ENCODE peak calls at places on chromosomes 16 and 17, in four cellular contexts. One of them, this sample, is unnamed.

GRCh38 chr16:83305092-83305491 is 502.7 kb upstream of the HSBP1 start:
- DNase-seq in A549: no peak
- DNase-seq in WTC11: no peak
- DNase-seq in K562: no peak
- DNase-seq in this sample: no peak

GRCh38 chr17:81431545-81432482 is 36.6 kb downstream of the BAHCC1 start:
- DNase-seq in WTC11: no peak
- DNase-seq in K562: no peak
- DNase-seq in A549: no peak
- DNase-seq in this sample: no peak

GRCh38 chr16:19685176-19685575 is 32.9 kb downstream of the KNOP1 start:
- DNase-seq in K562: no peak
- DNase-seq in A549: no peak
- DNase-seq in WTC11: no peak
- DNase-seq in this sample: no peak

GRCh38 chr16:2856061-2856670 is 1.8 kb downstream of the PRSS22 start:
- DNase-seq in WTC11: peak; percentile 76
- DNase-seq in A549: no peak
- DNase-seq in K562: peak; percentile 75
- DNase-seq in this sample: no peak

GRCh38 chr16:70691223-70692129 is 5.6 kb upstream of the MTSS2 start:
- DNase-seq in A549: no peak
- DNase-seq in K562: no peak
- DNase-seq in WTC11: no peak
- DNase-seq in this sample: no peak

GRCh38 chr17:66636111-66636510 is 198.8 kb upstream of the CACNG5 start:
- DNase-seq in A549: no peak
- DNase-seq in K562: no peak
- DNase-seq in WTC11: no peak
- DNase-seq in this sample: no peak

GRCh38 chr17:72063262-72063661 is 57.6 kb upstream of the SOX9 start:
- DNase-seq in K562: no peak
- DNase-seq in WTC11: no peak
- DNase-seq in A549: no peak
- DNase-seq in this sample: no peak

GRCh38 chr16:74605746-74606520 is 981 bp downstream of the GLG1 start:
- DNase-seq in K562: no peak
- DNase-seq in WTC11: no peak
- DNase-seq in A549: no peak
- DNase-seq in this sample: no peak

GRCh38 chr16:86975445-86975844 is 341.7 kb downstream of the C16orf95 start:
- DNase-seq in WTC11: peak; percentile 60
- DNase-seq in A549: peak; percentile 64
- DNase-seq in K562: peak; percentile 66
- DNase-seq in this sample: peak; percentile 21

DNA sequence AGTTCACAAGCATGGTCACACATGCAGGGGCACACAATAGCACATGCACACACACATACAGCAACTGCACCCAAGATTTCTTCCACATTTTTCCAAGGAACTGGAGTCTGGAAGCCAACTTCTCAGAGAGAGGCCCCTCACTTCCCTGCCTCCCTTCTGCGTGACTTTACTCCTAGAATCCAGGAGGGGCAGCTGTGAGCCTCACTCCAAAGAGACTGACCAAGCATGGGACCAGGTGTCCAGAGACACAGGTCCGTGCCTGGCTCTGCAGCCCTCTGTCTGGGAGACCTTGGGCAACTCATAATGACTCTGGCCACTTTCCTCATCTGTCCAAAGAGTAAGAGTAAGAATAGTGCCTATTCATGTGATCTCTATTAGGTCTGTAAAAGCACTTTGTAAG is 104.7 kb upstream of the TMEM132E start:
- DNase-seq in A549: no peak
- DNase-seq in K562: no peak
- DNase-seq in WTC11: peak; percentile 28
- DNase-seq in this sample: no peak
- TF ChIP-seq JUN in A549: no peak
- TF ChIP-seq JUN in K562: no peak
- TF ChIP-seq JUN in WTC11: no peak
- TF ChIP-seq JUN in this sample: no peak

GRCh38 chr17:32482568-32483320 is 4.0 kb upstream of the CDK5R1 start:
- DNase-seq in K562: no peak
- DNase-seq in WTC11: no peak
- DNase-seq in A549: no peak
- DNase-seq in this sample: no peak
- TF ChIP-seq JUN in K562: no peak
- TF ChIP-seq JUN in WTC11: no peak
- TF ChIP-seq JUN in A549: no peak
- TF ChIP-seq JUN in this sample: no peak

GRCh38 chr16:79081292-79082066 is 519.1 kb downstream of the MAF start:
- DNase-seq in A549: no peak
- DNase-seq in WTC11: no peak
- DNase-seq in K562: no peak
- DNase-seq in this sample: no peak
- TF ChIP-seq JUN in A549: no peak
- TF ChIP-seq JUN in WTC11: no peak
- TF ChIP-seq JUN in K562: no peak
- TF ChIP-seq JUN in this sample: no peak

GRCh38 chr17:47231334-47231733 is 22.2 kb downstream of the MYL4 start:
- DNase-seq in K562: no peak
- DNase-seq in A549: no peak
- DNase-seq in WTC11: no peak
- DNase-seq in this sample: no peak

GRCh38 chr17:47229535-47230443 is 20.6 kb downstream of the MYL4 start:
- DNase-seq in K562: peak; percentile 81
- DNase-seq in WTC11: peak; percentile 85
- DNase-seq in A549: peak; percentile 96
- DNase-seq in this sample: peak; percentile 83

GRCh38 chr17:47230864-47231263 is 21.7 kb downstream of the MYL4 start:
- DNase-seq in WTC11: no peak
- DNase-seq in K562: no peak
- DNase-seq in A549: no peak
- DNase-seq in this sample: no peak

GRCh38 chr17:47231866-47232265 is 21.8 kb upstream of the ITGB3 start:
- DNase-seq in A549: no peak
- DNase-seq in WTC11: no peak
- DNase-seq in K562: no peak
- DNase-seq in this sample: no peak

DNA sequence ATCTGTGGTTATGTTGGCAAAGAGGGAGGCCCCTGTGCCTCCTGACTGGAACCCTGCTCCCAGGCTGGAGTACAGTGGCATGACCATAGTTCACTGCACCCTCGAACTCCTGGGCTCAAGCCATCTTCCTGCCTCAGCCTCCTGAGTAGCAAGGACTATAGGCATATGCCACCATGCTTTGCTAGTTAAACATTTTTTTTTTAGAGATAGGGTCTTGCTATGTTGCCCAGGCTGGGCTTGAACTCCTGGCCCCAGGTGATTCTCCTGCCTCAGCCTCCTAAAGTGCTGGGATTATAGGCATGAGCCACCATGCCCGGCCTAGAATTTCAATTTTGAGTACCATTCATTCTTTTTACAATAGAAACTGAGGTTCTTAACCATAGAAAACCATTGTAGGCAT is 21.2 kb upstream of the ITGB3 start:
- DNase-seq in K562: no peak
- DNase-seq in A549: no peak
- DNase-seq in WTC11: no peak
- DNase-seq in this sample: no peak
- TF ChIP-seq JUN in K562: no peak
- TF ChIP-seq JUN in A549: no peak
- TF ChIP-seq JUN in WTC11: no peak
- TF ChIP-seq JUN in this sample: no peak

GRCh38 chr16:79525132-79525531 is 75.4 kb downstream of the MAF start:
- DNase-seq in WTC11: no peak
- DNase-seq in A549: no peak
- DNase-seq in K562: no peak
- DNase-seq in this sample: no peak

GRCh38 chr16:79519448-79519847 is 81.1 kb downstream of the MAF start:
- DNase-seq in A549: no peak
- DNase-seq in WTC11: no peak
- DNase-seq in K562: no peak
- DNase-seq in this sample: no peak
- TF ChIP-seq JUN in A549: no peak
- TF ChIP-seq JUN in WTC11: no peak
- TF ChIP-seq JUN in K562: no peak
- TF ChIP-seq JUN in this sample: no peak

GRCh38 chr17:63113167-63113566 is 147.1 kb downstream of the TANC2 start:
- DNase-seq in K562: peak; percentile 7
- DNase-seq in A549: no peak
- DNase-seq in WTC11: no peak
- DNase-seq in this sample: no peak

GRCh38 chr17:63117431-63117830 is 151.4 kb downstream of the TANC2 start:
- DNase-seq in WTC11: no peak
- DNase-seq in A549: no peak
- DNase-seq in K562: no peak
- DNase-seq in this sample: no peak

GRCh38 chr17:63120406-63120805 is 154.4 kb downstream of the TANC2 start:
- DNase-seq in K562: no peak
- DNase-seq in WTC11: no peak
- DNase-seq in A549: no peak
- DNase-seq in this sample: no peak

GRCh38 chr17:63116967-63117366 is 150.9 kb downstream of the TANC2 start:
- DNase-seq in K562: peak; percentile 10
- DNase-seq in WTC11: no peak
- DNase-seq in A549: no peak
- DNase-seq in this sample: no peak

GRCh38 chr17:63116228-63116627 is 150.2 kb downstream of the TANC2 start:
- DNase-seq in WTC11: no peak
- DNase-seq in K562: peak; percentile 6
- DNase-seq in A549: peak; percentile 38
- DNase-seq in this sample: no peak
- TF ChIP-seq JUN in WTC11: no peak
- TF ChIP-seq JUN in K562: no peak
- TF ChIP-seq JUN in A549: no peak
- TF ChIP-seq JUN in this sample: no peak

DNA sequence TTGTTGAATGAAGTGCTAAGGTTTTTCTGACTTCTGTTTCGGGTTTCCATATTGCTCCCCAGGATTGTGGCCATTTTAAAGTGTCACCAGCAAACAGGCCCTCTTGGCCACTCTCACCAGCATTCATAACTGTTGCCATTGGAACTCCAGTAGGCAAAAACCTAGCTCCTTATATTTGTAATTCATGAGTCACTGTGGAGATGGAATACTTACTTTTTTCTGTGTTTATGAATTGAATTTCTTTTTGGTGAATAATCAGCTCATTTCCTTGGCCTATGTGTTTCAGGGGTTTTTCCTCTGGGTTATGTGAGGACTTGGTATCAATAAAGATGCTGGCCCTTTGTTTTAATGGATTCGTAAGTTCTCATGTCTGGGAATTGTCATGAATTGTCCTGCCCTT is 255.1 kb downstream of the SNX29 start:
- DNase-seq in A549: no peak
- DNase-seq in WTC11: no peak
- DNase-seq in K562: no peak
- DNase-seq in this sample: no peak
- TF ChIP-seq JUN in A549: no peak
- TF ChIP-seq JUN in WTC11: no peak
- TF ChIP-seq JUN in K562: no peak
- TF ChIP-seq JUN in this sample: no peak

GRCh38 chr17:45324336-45324735 is 7.5 kb upstream of the MAP3K14 start:
- DNase-seq in K562: no peak
- DNase-seq in A549: no peak
- DNase-seq in WTC11: no peak
- DNase-seq in this sample: no peak

GRCh38 chr17:45320931-45321461 is 4.2 kb upstream of the MAP3K14 start:
- DNase-seq in A549: peak; percentile 94
- DNase-seq in WTC11: no peak
- DNase-seq in K562: peak; percentile 75
- DNase-seq in this sample: no peak

GRCh38 chr17:45325810-45326209 is 9.0 kb upstream of the MAP3K14 start:
- DNase-seq in WTC11: no peak
- DNase-seq in K562: no peak
- DNase-seq in A549: no peak
- DNase-seq in this sample: no peak

GRCh38 chr17:45322168-45322567 is 5.3 kb upstream of the MAP3K14 start:
- DNase-seq in K562: no peak
- DNase-seq in A549: no peak
- DNase-seq in WTC11: no peak
- DNase-seq in this sample: no peak

DNA sequence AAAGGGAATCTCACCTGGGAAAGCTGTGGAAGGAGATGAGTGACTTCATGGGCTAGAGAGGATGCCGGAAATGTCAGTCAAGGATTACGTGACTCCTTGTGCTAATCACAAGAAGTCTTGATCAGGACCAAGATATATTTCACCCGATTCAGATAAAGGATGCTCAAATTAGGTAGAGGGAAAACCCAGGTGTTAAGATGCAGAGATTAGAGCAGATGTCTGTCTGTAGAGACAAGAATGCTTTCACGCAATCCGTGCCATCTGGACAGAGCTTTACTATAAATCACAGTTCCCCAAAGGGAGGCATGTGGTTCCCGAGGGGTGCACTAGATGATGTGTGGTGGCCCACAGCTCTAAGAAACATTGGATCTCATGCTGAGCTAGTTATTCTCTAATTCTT is 9.7 kb upstream of the MAP3K14 start:
- DNase-seq in WTC11: no peak
- DNase-seq in K562: no peak
- DNase-seq in A549: no peak
- DNase-seq in this sample: no peak
- TF ChIP-seq JUN in WTC11: no peak
- TF ChIP-seq JUN in K562: no peak
- TF ChIP-seq JUN in A549: no peak
- TF ChIP-seq JUN in this sample: no peak

GRCh38 chr17:8153550-8153956 is 1.3 kb upstream of the PER1 start:
- DNase-seq in A549: peak; percentile 87
- DNase-seq in K562: no peak
- DNase-seq in WTC11: no peak
- DNase-seq in this sample: no peak
- TF ChIP-seq JUN in A549: no peak
- TF ChIP-seq JUN in K562: no peak
- TF ChIP-seq JUN in WTC11: no peak
- TF ChIP-seq JUN in this sample: no peak

GRCh38 chr17:76951375-76951905 is 83.2 kb downstream of the MGAT5B start:
- DNase-seq in A549: no peak
- DNase-seq in WTC11: no peak
- DNase-seq in K562: no peak
- DNase-seq in this sample: no peak
- TF ChIP-seq JUN in A549: no peak
- TF ChIP-seq JUN in WTC11: no peak
- TF ChIP-seq JUN in K562: no peak
- TF ChIP-seq JUN in this sample: no peak